ENCODE peak calls at places on chromosome 9, in four cellular contexts. O is osteoblast, B is iPS DF 6.9, N is A172. T is an unnamed sample.

GRCh38 chr9:132757031-132757430 is 86.8 kb downstream of the GTF3C4 start:
- DNase-seq in O (no peak), B (no peak), N (no peak), T (no peak)

GRCh38 chr9:38240051-38240450 is 152.5 kb upstream of the ALDH1B1 start:
- DNase-seq in O (no peak), B (no peak), N (no peak), T (no peak)

GRCh38 chr9:132163457-132163875 is 1.6 kb downstream of the NTNG2 start:
- DNase-seq in O (peak; percentile 90), B (no peak), N (no peak), T (no peak)

GRCh38 chr9:128120061-128120740 is 7.3 kb downstream of the PTGES2 start:
- DNase-seq in O (peak; percentile 58), B (no peak), N (no peak), T (no peak)

GRCh38 chr9:34610434-34611206 is 1.3 kb downstream of the RPP25L start:
- DNase-seq in O (no peak), B (no peak), N (no peak), T (no peak)

GRCh38 chr9:113687680-113688371 is 188.3 kb upstream of the ZNF618 start:
- DNase-seq in O (no peak), B (no peak), N (no peak), T (no peak)

GRCh38 chr9:38708759-38709158 is 11.2 kb downstream of the FAM240B start:
- DNase-seq in O (no peak), B (no peak), N (peak; percentile 43), T (no peak)

GRCh38 chr9:37905776-37906175 is 1.8 kb upstream of the SLC25A51 start:
- DNase-seq in O (no peak), B (no peak), N (no peak), T (no peak)

GRCh38 chr9:96884443-96884842 is 30.1 kb upstream of the ZNF782 start:
- DNase-seq in O (peak; percentile 73), B (no peak), N (peak; percentile 96), T (no peak)

GRCh38 chr9:130631331-130632080 is 32.9 kb upstream of the PRDM12 start:
- DNase-seq in O (peak; percentile 74), B (no peak), N (no peak), T (no peak)

GRCh38 chr9:79969383-79969782 is 397.6 kb downstream of the TLE4 start:
- DNase-seq in O (no peak), B (no peak), N (no peak), T (no peak)

GRCh38 chr9:89945133-89945532 is 340.3 kb downstream of the GADD45G start:
- DNase-seq in O (no peak), B (no peak), N (no peak), T (no peak)

T was measured in omental fat pad.